ENCODE peak calls at places on chromosomes 12 and 14, in four cellular contexts. X is nephron progenitor cell, Q is progenitor cell of endocrine pancreas, R is thyroid gland. M is an unnamed sample.

GRCh38 chr12:88328056-88328455 is 185.9 kb downstream of the TMTC3 start:
- DNase-seq in Q (no peak), X (no peak), R (no peak), M (no peak)

GRCh38 chr12:12992418-12993175 is 7.5 kb downstream of the HEBP1 start:
- DNase-seq in Q (no peak), X (no peak), R (peak; percentile 90), M (peak; percentile 83)

GRCh38 chr12:45407188-45407850 is 191.4 kb downstream of the ANO6 start:
- DNase-seq in X (no peak), Q (no peak), R (peak; percentile 2), M (peak; percentile 76)

GRCh38 chr14:101477648-101478047 is 83.6 kb upstream of the DIO3 start:
- DNase-seq in X (no peak), Q (no peak), R (no peak), M (peak; percentile 51)

GRCh38 chr12:94110258-94110657 is 38.1 kb upstream of the PLXNC1 start:
- DNase-seq in X (no peak), Q (no peak), R (no peak), M (no peak)

GRCh38 chr14:73786942-73787759 is 64.5 kb upstream of the PTGR2 start:
- DNase-seq in X (peak; percentile 73), R (peak; percentile 69), Q (peak; percentile 54), M (peak; percentile 37)

GRCh38 chr14:89947344-89947743 is 7.2 kb downstream of the EFCAB11 start:
- DNase-seq in R (no peak), Q (no peak), X (no peak), M (no peak)

GRCh38 chr14:23695220-23695999 is 59.2 kb downstream of the DHRS2 start:
- DNase-seq in X (peak; percentile 44), Q (no peak), R (peak; percentile 26), M (no peak)

GRCh38 chr12:52127683-52128450 is 48.4 kb downstream of the SMIM41 start:
- DNase-seq in Q (no peak), X (no peak), R (no peak), M (no peak)

GRCh38 chr14:96146131-96146771 is 58.4 kb upstream of the BDKRB2 start:
- DNase-seq in Q (no peak), X (no peak), R (peak; percentile 84), M (peak; percentile 17)

GRCh38 chr14:71619472-71619871 is 312.8 kb upstream of the RGS6 start:
- DNase-seq in X (no peak), Q (no peak), R (no peak), M (no peak)

GRCh38 chr12:50517456-50518048 is 12.8 kb downstream of the DIP2B start:
- DNase-seq in Q (no peak), X (no peak), R (no peak), M (peak; percentile 58)

GRCh38 chr14:78798757-78799156 is 628.6 kb downstream of the NRXN3 start:
- DNase-seq in Q (no peak), R (no peak), X (no peak), M (no peak)

GRCh38 chr12:47729233-47729632 is 3.9 kb upstream of the ENDOU start:
- DNase-seq in Q (no peak), X (no peak), R (no peak), M (peak; percentile 43)

GRCh38 chr12:65324551-65324950 is 46.1 kb downstream of the MSRB3 start:
- DNase-seq in X (no peak), R (no peak), Q (no peak), M (no peak)

GRCh38 chr14:50947446-50947845 is 3.2 kb upstream of the PYGL start:
- DNase-seq in R (no peak), Q (no peak), X (no peak), M (peak; percentile 24)

GRCh38 chr14:75049731-75050201 is 1.5 kb downstream of the MLH3 start:
- DNase-seq in Q (no peak), X (no peak), R (no peak), M (no peak)

GRCh38 chr14:65940056-65940735 is 527.7 kb downstream of the FUT8 start:
- DNase-seq in X (peak; percentile 30), R (no peak), Q (no peak), M (peak; percentile 28)

GRCh38 chr12:99131761-99132199 is 486.7 kb downstream of the APAF1 start:
- DNase-seq in X (peak; percentile 54), Q (no peak), R (no peak), M (no peak)

GRCh38 chr14:98474900-98475299 is 797.1 kb downstream of the BCL11B start:
- DNase-seq in Q (no peak), R (no peak), X (no peak), M (no peak)

GRCh38 chr12:9702239-9702638 is 30.7 kb downstream of the CLECL1 start:
- DNase-seq in X (no peak), Q (no peak), R (no peak), M (no peak)

GRCh38 chr12:124774462-124775167 is 89.0 kb downstream of the SCARB1 start:
- DNase-seq in R (no peak), Q (no peak), X (no peak), M (peak; percentile 86)

GRCh38 chr12:50537538-50537919 is 32.7 kb downstream of the DIP2B start:
- DNase-seq in X (no peak), Q (no peak), R (no peak), M (peak; percentile 92)

GRCh38 chr12:46219892-46220655 is 48.8 kb downstream of the SLC38A1 start:
- DNase-seq in Q (no peak), R (no peak), X (no peak), M (peak; percentile 71)

GRCh38 chr12:57280234-57281062 is 29.5 kb upstream of the STAC3 start:
- DNase-seq in Q (no peak), R (peak; percentile 61), X (no peak), M (peak; percentile 95)

GRCh38 chr14:99508896-99509629 is 27.9 kb downstream of the CCNK start:
- DNase-seq in R (no peak), Q (no peak), X (no peak), M (peak; percentile 39)

GRCh38 chr14:83940253-83940652 is 1589.7 kb upstream of the FLRT2 start:
- DNase-seq in Q (no peak), X (no peak), R (peak; percentile 7), M (no peak)
- TF ChIP-seq CTCF in Q (peak; percentile 25), X (no peak), R (no peak), M (peak; percentile 16)

GRCh38 chr12:55132816-55133215 is 6.6 kb downstream of the OR9K2 start:
- DNase-seq in X (no peak), R (no peak), Q (no peak), M (no peak)
- TF ChIP-seq CTCF in X (no peak), R (no peak), Q (peak; percentile 29), M (peak; percentile 7)

DNA sequence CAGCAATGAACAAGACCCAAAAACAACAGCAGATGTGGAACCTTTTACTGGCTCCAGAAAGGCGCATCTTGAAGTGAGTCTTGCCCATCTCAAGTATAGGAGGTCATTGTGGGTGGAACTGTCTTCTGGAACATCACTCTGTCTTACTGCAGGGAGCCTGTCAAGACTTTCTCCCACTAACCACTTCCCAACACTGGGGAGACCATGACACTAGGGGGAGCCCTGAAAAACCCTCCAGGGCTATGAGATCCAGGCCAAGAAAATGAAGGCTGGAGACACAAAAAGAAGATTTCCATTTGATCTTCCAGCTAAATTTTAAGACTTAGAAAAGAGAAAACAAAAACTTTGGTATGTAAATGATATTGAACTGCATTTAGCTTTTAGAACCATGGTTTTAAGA is 13.5 kb upstream of the ATG14 start:
- DNase-seq in X (no peak), Q (no peak), R (no peak), M (no peak)
- TF ChIP-seq CTCF in X (no peak), Q (no peak), R (no peak), M (no peak)

GRCh38 chr12:76694369-76694768 is 69.5 kb upstream of the ZDHHC17 start:
- DNase-seq in Q (no peak), X (no peak), R (peak; percentile 57), M (no peak)

GRCh38 chr12:76685246-76685678 is 78.7 kb upstream of the ZDHHC17 start:
- DNase-seq in Q (no peak), R (peak; percentile 34), X (peak; percentile 34), M (no peak)

GRCh38 chr12:76688001-76688400 is 75.9 kb upstream of the ZDHHC17 start:
- DNase-seq in R (no peak), Q (no peak), X (no peak), M (peak; percentile 14)

GRCh38 chr12:76690916-76691700 is 72.8 kb upstream of the ZDHHC17 start:
- DNase-seq in X (no peak), R (no peak), Q (no peak), M (no peak)

DNA sequence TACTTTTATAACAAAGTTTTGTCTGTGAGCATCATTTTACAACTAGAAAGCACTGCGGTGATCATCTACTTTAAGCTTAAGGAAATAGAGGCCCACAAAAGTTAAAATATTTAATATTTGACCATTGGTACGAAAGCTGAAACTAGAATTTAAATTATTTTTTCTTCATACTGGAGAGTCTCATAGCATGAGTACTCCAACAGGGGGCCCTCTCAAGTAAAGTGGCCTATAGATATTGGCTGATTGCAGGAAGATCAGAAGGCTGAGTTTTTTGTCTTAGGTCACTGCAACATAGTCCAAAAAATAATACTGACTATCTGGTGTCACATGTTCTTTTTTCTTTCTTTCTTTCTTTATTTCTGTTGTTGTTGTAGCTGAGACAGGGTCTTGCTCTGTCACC is 75.3 kb upstream of the ZDHHC17 start:
- DNase-seq in X (no peak), Q (no peak), R (no peak), M (no peak)
- TF ChIP-seq CTCF in X (peak; percentile 30), Q (peak; percentile 33), R (no peak), M (no peak)

GRCh38 chr12:28872654-28873268 is 276.3 kb upstream of the FAR2 start:
- DNase-seq in Q (peak; percentile 71), R (peak; percentile 27), X (peak; percentile 67), M (peak; percentile 79)
- TF ChIP-seq CTCF in Q (peak; percentile 92), R (no peak), X (peak; percentile 77), M (peak; percentile 81)

DNA sequence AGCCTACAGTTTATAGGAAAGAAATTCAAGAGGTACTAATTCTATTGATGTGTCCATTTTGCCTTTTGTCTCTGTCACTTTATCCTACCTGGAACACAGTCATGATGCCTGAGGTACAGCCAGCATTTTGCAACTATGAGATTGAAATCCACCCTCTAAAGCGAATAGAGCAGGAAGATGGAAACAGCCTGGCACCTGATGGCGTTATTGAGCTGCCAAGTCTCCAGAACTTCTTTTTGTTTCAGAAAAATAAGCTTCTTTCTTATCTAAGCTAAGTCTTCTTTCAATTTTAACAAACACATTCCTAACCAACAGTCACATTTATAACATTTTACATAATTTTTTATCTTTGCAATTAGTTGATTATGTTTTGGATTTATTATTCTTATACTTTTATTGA is 182.1 kb downstream of the PAWR start:
- DNase-seq in Q (no peak), X (no peak), R (no peak), M (no peak)
- TF ChIP-seq CTCF in Q (no peak), X (no peak), R (no peak), M (no peak)

GRCh38 chr14:94029671-94030203 is 3.6 kb downstream of the OTUB2 start:
- DNase-seq in X (no peak), Q (no peak), R (no peak), M (peak; percentile 46)
- TF ChIP-seq CTCF in X (no peak), Q (no peak), R (no peak), M (no peak)